ENCODE peak calls at places on chromosomes 7 and 10, in six cellular contexts. One of them, this sample, is unnamed.

GRCh38 chr7:130290745-130291144 is 2.2 kb upstream of the CPA4 start:
- DNase-seq in HT-29: no peak
- DNase-seq in HEK293T: no peak
- DNase-seq in GM04504: no peak
- DNase-seq in iris pigment epithelial cell: peak
- DNase-seq in foreskin melanocyte: no peak
- DNase-seq in this sample: no peak

GRCh38 chr10:70055550-70055949 is 2.9 kb downstream of the MACROH2A2 start:
- DNase-seq in HT-29: no peak
- DNase-seq in HEK293T: no peak
- DNase-seq in GM04504: no peak
- DNase-seq in iris pigment epithelial cell: peak
- DNase-seq in foreskin melanocyte: no peak
- DNase-seq in this sample: no peak

GRCh38 chr10:7458554-7458953 is 47.7 kb upstream of the SFMBT2 start:
- DNase-seq in HT-29: no peak
- DNase-seq in HEK293T: no peak
- DNase-seq in GM04504: no peak
- DNase-seq in iris pigment epithelial cell: no peak
- DNase-seq in foreskin melanocyte: no peak
- DNase-seq in this sample: peak

GRCh38 chr7:142760071-142760642 is 10.6 kb upstream of the PRSS2 start:
- DNase-seq in HT-29: no peak
- DNase-seq in HEK293T: no peak
- DNase-seq in GM04504: no peak
- DNase-seq in iris pigment epithelial cell: peak
- DNase-seq in foreskin melanocyte: no peak
- DNase-seq in this sample: no peak

GRCh38 chr7:150326657-150327268 is 3.4 kb upstream of the ACTR3C start:
- DNase-seq in HT-29: no peak
- DNase-seq in HEK293T: no peak
- DNase-seq in GM04504: no peak
- DNase-seq in iris pigment epithelial cell: no peak
- DNase-seq in foreskin melanocyte: no peak
- DNase-seq in this sample: no peak

GRCh38 chr10:70678250-70678635 is 5.9 kb downstream of the ADAMTS14 start:
- DNase-seq in HT-29: no peak
- DNase-seq in HEK293T: no peak
- DNase-seq in GM04504: no peak
- DNase-seq in iris pigment epithelial cell: no peak
- DNase-seq in foreskin melanocyte: no peak
- DNase-seq in this sample: no peak

GRCh38 chr10:102120987-102121738 is 995 bp upstream of the LDB1 start:
- DNase-seq in HT-29: no peak
- DNase-seq in HEK293T: no peak
- DNase-seq in GM04504: peak
- DNase-seq in iris pigment epithelial cell: peak
- DNase-seq in foreskin melanocyte: no peak
- DNase-seq in this sample: no peak

GRCh38 chr10:90313548-90314325 is 544.1 kb downstream of the HTR7 start:
- DNase-seq in HT-29: peak
- DNase-seq in HEK293T: no peak
- DNase-seq in GM04504: no peak
- DNase-seq in iris pigment epithelial cell: peak
- DNase-seq in foreskin melanocyte: no peak
- DNase-seq in this sample: no peak